ENCODE peak calls at places on chromosomes 16 and 17, in nine cellular contexts. C is fibroblast of lung; F is GM12878; Z is cardiac muscle cell; P is activated naive CD8-positive, alpha-beta T cell treated with anti-CD3 and anti-CD28 coated beads, Interleukin-2, amount 50 U/mL, for 16 hours; T is retina; L is NCI-H2081; W is fibroblast of mammary gland; X is BJ. O is an unnamed sample.

GRCh38 chr17:4986403-4986802 is 1.1 kb downstream of the CAMTA2 start:
- DNase-seq in C (no peak), F (no peak), Z (peak; percentile 30), P (no peak), T (no peak), L (no peak), W (peak; percentile 44), X (no peak), O (no peak)

GRCh38 chr16:2095315-2095853 is 40.3 kb downstream of the PKD1 start:
- DNase-seq in C (no peak), F (no peak), Z (no peak), P (no peak), T (no peak), L (no peak), W (peak; percentile 59), X (no peak), O (no peak)

GRCh38 chr17:29151567-29151966 is 28.6 kb downstream of the MYO18A start:
- DNase-seq in C (no peak), F (no peak), Z (peak; percentile 84), P (no peak), T (no peak), L (no peak), W (no peak), X (no peak), O (peak; percentile 84)

GRCh38 chr17:81912441-81913309 is 1.5 kb upstream of the PCYT2 start:
- DNase-seq in C (no peak), F (no peak), Z (no peak), P (no peak), T (no peak), L (no peak), W (no peak), X (no peak), O (no peak)

GRCh38 chr16:51034481-51035109 is 116.5 kb downstream of the SALL1 start:
- DNase-seq in C (no peak), F (no peak), Z (no peak), P (no peak), T (peak; percentile 28), L (peak; percentile 82), W (no peak), X (no peak), O (no peak)

GRCh38 chr17:82384730-82385429 is 13.3 kb downstream of the UTS2R start:
- DNase-seq in C (peak; percentile 23), F (no peak), Z (no peak), P (no peak), T (no peak), L (peak; percentile 91), W (peak; percentile 75), X (no peak), O (no peak)

GRCh38 chr16:31199430-31200041 is 3.0 kb downstream of the PYCARD start:
- DNase-seq in C (no peak), F (no peak), Z (no peak), P (no peak), T (no peak), L (no peak), W (no peak), X (no peak), O (no peak)

GRCh38 chr17:63665527-63666214 is 34.3 kb downstream of the LIMD2 start:
- DNase-seq in C (no peak), F (peak; percentile 27), Z (peak; percentile 25), P (no peak), T (no peak), L (no peak), W (no peak), X (no peak), O (peak; percentile 63)

GRCh38 chr17:10638151-10638550 is 19.0 kb downstream of the MYH3 start:
- DNase-seq in C (no peak), F (no peak), Z (no peak), P (no peak), T (no peak), L (no peak), W (no peak), X (no peak), O (no peak)

GRCh38 chr16:84907046-84907445 is 87.3 kb downstream of the CRISPLD2 start:
- DNase-seq in C (no peak), F (no peak), Z (no peak), P (no peak), T (no peak), L (no peak), W (no peak), X (no peak), O (no peak)

GRCh38 chr17:45904886-45905285 is 10.5 kb downstream of the MAPT start:
- DNase-seq in C (no peak), F (no peak), Z (no peak), P (no peak), T (no peak), L (no peak), W (no peak), X (no peak), O (no peak)

GRCh38 chr17:69588739-69589334 is 174.3 kb downstream of the MAP2K6 start:
- DNase-seq in C (peak; percentile 19), F (no peak), Z (no peak), P (no peak), T (no peak), L (no peak), W (no peak), X (no peak), O (no peak)

GRCh38 chr16:57669476-57670162 is 1.5 kb downstream of the ADGRG3 start:
- DNase-seq in C (no peak), F (no peak), Z (no peak), P (no peak), T (no peak), L (no peak), W (no peak), X (no peak), O (no peak)

GRCh38 chr16:59478806-59479205 is 744.7 kb upstream of the GOT2 start:
- DNase-seq in C (no peak), F (no peak), Z (no peak), P (no peak), T (no peak), L (no peak), W (peak; percentile 14), X (no peak), O (no peak)

GRCh38 chr17:30534298-30534697 is 57.1 kb downstream of the GOSR1 start:
- DNase-seq in C (no peak), F (no peak), Z (no peak), P (no peak), T (no peak), L (no peak), W (no peak), X (no peak), O (no peak)

GRCh38 chr16:72464597-72465368 is 292.8 kb upstream of the PMFBP1 start:
- DNase-seq in C (no peak), F (no peak), Z (no peak), P (no peak), T (no peak), L (no peak), W (no peak), X (no peak), O (no peak)

GRCh38 chr17:74426551-74427047 is 5.3 kb upstream of the GPRC5C start:
- DNase-seq in C (no peak), F (no peak), Z (peak; percentile 53), P (no peak), T (no peak), L (no peak), W (peak; percentile 55), X (no peak), O (no peak)

GRCh38 chr17:83062818-83063671 is 16.4 kb upstream of the METRNL start:
- DNase-seq in C (no peak), F (no peak), Z (no peak), P (no peak), T (peak; percentile 9), L (no peak), W (no peak), X (no peak), O (no peak)

GRCh38 chr17:77068915-77069314 is 71.9 kb upstream of the SEC14L1 start:
- DNase-seq in C (no peak), F (no peak), Z (no peak), P (no peak), T (no peak), L (no peak), W (no peak), X (no peak), O (no peak)

GRCh38 chr17:8705427-8705826 is 39.2 kb downstream of the CCDC42 start:
- DNase-seq in C (no peak), F (no peak), Z (no peak), P (no peak), T (no peak), L (no peak), W (no peak), X (no peak), O (no peak)

GRCh38 chr17:40551091-40551873 is 14.0 kb downstream of the CCR7 start:
- DNase-seq in C (peak; percentile 100), F (no peak), Z (peak; percentile 99), P (no peak), T (no peak), L (no peak), W (peak; percentile 100), X (peak; percentile 98), O (no peak)

GRCh38 chr17:16872351-16872751 is 99.6 kb downstream of the TNFRSF13B start:
- DNase-seq in C (no peak), F (no peak), Z (peak; percentile 19), P (no peak), T (no peak), L (no peak), W (no peak), X (no peak), O (no peak)

GRCh38 chr16:71354156-71354555 is 4.4 kb upstream of the CALB2 start:
- DNase-seq in C (no peak), F (no peak), Z (no peak), P (no peak), T (no peak), L (no peak), W (no peak), X (no peak), O (no peak)

GRCh38 chr16:22123146-22123545 is 30.8 kb downstream of the VWA3A start:
- DNase-seq in C (no peak), F (no peak), Z (no peak), P (no peak), T (no peak), L (no peak), W (peak; percentile 10), X (no peak), O (no peak)

GRCh38 chr16:53960954-53961616 is 257.1 kb downstream of the FTO start:
- DNase-seq in C (no peak), F (no peak), Z (no peak), P (no peak), T (peak; percentile 51), L (no peak), W (no peak), X (no peak), O (no peak)

GRCh38 chr17:73969956-73970355 is 233.5 kb upstream of the RPL38 start:
- DNase-seq in C (no peak), F (no peak), Z (peak; percentile 41), P (no peak), T (no peak), L (no peak), W (peak; percentile 35), X (no peak), O (peak; percentile 41)

GRCh38 chr16:3131755-3132377 is 3.0 kb upstream of the ZNF213 start:
- DNase-seq in C (peak; percentile 28), F (no peak), Z (peak; percentile 46), P (no peak), T (peak; percentile 60), L (peak; percentile 27), W (peak; percentile 41), X (no peak), O (no peak)

GRCh38 chr16:1436731-1437355 is 6.0 kb downstream of the PERCC1 start:
- DNase-seq in C (no peak), F (no peak), Z (no peak), P (no peak), T (no peak), L (no peak), W (no peak), X (no peak), O (no peak)

O was measured in globus pallidus.